ENCODE peak calls at places on chromosomes 12 and 14, in four cellular contexts. Q is psoas muscle, S is vagina, T is GM12878. U is an unnamed sample.

GRCh38 chr12:67651380-67651695 is 2.8 kb downstream of the DYRK2 start:
- DNase-seq in Q (no peak), S (no peak), T (no peak), U (no peak)

GRCh38 chr12:88579572-88579940 is 715 bp downstream of the KITLG start:
- DNase-seq in Q (peak; percentile 47), S (no peak), T (no peak), U (no peak)

GRCh38 chr12:132403636-132404434 is 74.4 kb upstream of the GALNT9 start:
- DNase-seq in Q (no peak), S (no peak), T (no peak), U (no peak)

GRCh38 chr12:109916045-109916444 is 16.0 kb downstream of the TCHP start:
- DNase-seq in Q (no peak), S (no peak), T (no peak), U (no peak)

GRCh38 chr14:68644101-68644500 is 148.8 kb downstream of the ZFP36L1 start:
- DNase-seq in Q (no peak), S (no peak), T (no peak), U (no peak)

GRCh38 chr12:57005980-57006808 is at the start of gene ZBTB39:
- DNase-seq in Q (peak; percentile 63), S (no peak), T (no peak), U (peak; percentile 35)

GRCh38 chr12:121611306-121611705 is 15.0 kb upstream of the ORAI1 start:
- DNase-seq in Q (no peak), S (no peak), T (no peak), U (no peak)

GRCh38 chr14:23421594-23421993 is 13.5 kb upstream of the MYH6 start:
- DNase-seq in Q (no peak), S (no peak), T (no peak), U (no peak)

GRCh38 chr12:131131077-131131807 is 177.5 kb downstream of the ADGRD1 start:
- DNase-seq in Q (no peak), S (peak; percentile 84), T (no peak), U (no peak)

GRCh38 chr14:22071001-22071400 is 397.4 kb upstream of the OR4E1 start:
- DNase-seq in Q (no peak), S (no peak), T (peak; percentile 38), U (no peak)

GRCh38 chr12:53340398-53340797 is 4.2 kb upstream of the SP7 start:
- DNase-seq in Q (no peak), S (no peak), T (no peak), U (no peak)

GRCh38 chr14:67734675-67735074 is 33.0 kb downstream of the RDH12 start:
- DNase-seq in Q (no peak), S (no peak), T (no peak), U (no peak)

GRCh38 chr12:88897723-88898122 is 317.5 kb upstream of the KITLG start:
- DNase-seq in Q (no peak), S (no peak), T (no peak), U (peak; percentile 18)

GRCh38 chr14:88191605-88192004 is 131.5 kb downstream of the KCNK10 start:
- DNase-seq in Q (no peak), S (no peak), T (no peak), U (no peak)

GRCh38 chr14:73619524-73619923 is 7.2 kb downstream of the ACOT6 start:
- DNase-seq in Q (no peak), S (no peak), T (no peak), U (no peak)

GRCh38 chr14:55665067-55665700 is 85.2 kb downstream of the KTN1 start:
- DNase-seq in Q (no peak), S (no peak), T (peak; percentile 3), U (no peak)

GRCh38 chr14:33073023-33073422 is 134.3 kb downstream of the NPAS3 start:
- DNase-seq in Q (no peak), S (no peak), T (no peak), U (no peak)

GRCh38 chr12:121673013-121673441 is 3.6 kb upstream of the MORN3 start:
- DNase-seq in Q (peak; percentile 41), S (no peak), T (no peak), U (no peak)

GRCh38 chr12:98513379-98514318 is 1.7 kb upstream of the TMPO start:
- DNase-seq in Q (no peak), S (peak; percentile 52), T (no peak), U (no peak)

GRCh38 chr12:53267309-53268008 is 640 bp upstream of the ESPL1 start:
- DNase-seq in Q (no peak), S (no peak), T (no peak), U (no peak)

GRCh38 chr12:99099786-99100185 is 454.7 kb downstream of the APAF1 start:
- DNase-seq in Q (no peak), S (no peak), T (no peak), U (no peak)

GRCh38 chr12:123516221-123516780 is 17.2 kb downstream of the RILPL1 start:
- DNase-seq in Q (no peak), S (no peak), T (no peak), U (no peak)

GRCh38 chr12:50222275-50222783 is 55.2 kb upstream of the CERS5 start:
- DNase-seq in Q (peak; percentile 35), S (peak; percentile 91), T (no peak), U (peak; percentile 39)

GRCh38 chr14:92549853-92550244 is 36.3 kb downstream of the RIN3 start:
- DNase-seq in Q (peak; percentile 54), S (no peak), T (no peak), U (no peak)

GRCh38 chr14:20698018-20698329 is 9.4 kb downstream of the ANG start:
- DNase-seq in Q (no peak), S (no peak), T (no peak), U (no peak)

GRCh38 chr14:103385994-103386491 is 828 bp downstream of the MARK3 start:
- DNase-seq in Q (peak; percentile 43), S (no peak), T (no peak), U (peak; percentile 55)

GRCh38 chr12:91921555-91921954 is 224.1 kb downstream of the BTG1 start:
- DNase-seq in Q (no peak), S (no peak), T (no peak), U (no peak)

GRCh38 chr12:30000401-30000800 is 216.7 kb upstream of the TMTC1 start:
- DNase-seq in Q (no peak), S (no peak), T (no peak), U (no peak)

GRCh38 chr12:30822385-30823139 is 67.8 kb upstream of the CAPRIN2 start:
- DNase-seq in Q (peak; percentile 51), S (no peak), T (no peak), U (peak; percentile 55)

GRCh38 chr12:90043264-90043663 is 334.6 kb upstream of the ATP2B1 start:
- DNase-seq in Q (no peak), S (no peak), T (no peak), U (no peak)

GRCh38 chr14:90757452-90757851 is 58.8 kb downstream of the TTC7B start:
- DNase-seq in Q (peak; percentile 37), S (peak; percentile 83), T (no peak), U (peak; percentile 84)

GRCh38 chr14:73783107-73783727 is 68.4 kb upstream of the PTGR2 start:
- DNase-seq in Q (no peak), S (no peak), T (no peak), U (no peak)

GRCh38 chr14:91158091-91158790 is 44.4 kb downstream of the DGLUCY start:
- DNase-seq in Q (peak; percentile 76), S (no peak), T (no peak), U (peak; percentile 98)

GRCh38 chr12:76790564-76791552 is 26.9 kb downstream of the ZDHHC17 start:
- DNase-seq in Q (no peak), S (no peak), T (no peak), U (no peak)

GRCh38 chr12:5428332-5429221 is 3.3 kb upstream of the NTF3 start:
- DNase-seq in Q (no peak), S (no peak), T (no peak), U (no peak)

GRCh38 chr14:76501156-76501555 is 125.2 kb downstream of the ESRRB start:
- DNase-seq in Q (no peak), S (no peak), T (no peak), U (no peak)

GRCh38 chr12:128797119-128798118 is 26.3 kb downstream of the SLC15A4 start:
- DNase-seq in Q (no peak), S (no peak), T (no peak), U (peak; percentile 72)

GRCh38 chr12:52582971-52583456 is 9.4 kb upstream of the KRT74 start:
- DNase-seq in Q (peak; percentile 16), S (no peak), T (no peak), U (no peak)